ENCODE peak calls at places on chromosomes 7 and 10, in five cellular contexts. One of them, this sample, is unnamed.

GRCh38 chr10:31707578-31708411 is 220.8 kb downstream of the ARHGAP12 start:
- DNase-seq in left lung: peak; percentile 81
- DNase-seq in fibroblast of mammary gland: peak; percentile 79
- DNase-seq in choroid plexus epithelial cell: peak; percentile 89
- DNase-seq in lower leg skin: peak; percentile 43
- DNase-seq in this sample: peak; percentile 40

GRCh38 chr7:150335101-150335773 is 6.2 kb downstream of the RARRES2 start:
- DNase-seq in left lung: no peak
- DNase-seq in fibroblast of mammary gland: peak; percentile 66
- DNase-seq in choroid plexus epithelial cell: peak; percentile 77
- DNase-seq in lower leg skin: no peak
- DNase-seq in this sample: no peak

GRCh38 chr10:83372646-83373045 is 766.7 kb upstream of the GHITM start:
- DNase-seq in left lung: no peak
- DNase-seq in fibroblast of mammary gland: no peak
- DNase-seq in choroid plexus epithelial cell: peak; percentile 4
- DNase-seq in lower leg skin: no peak
- DNase-seq in this sample: no peak

GRCh38 chr10:86217386-86218080 is 149.1 kb downstream of the GRID1 start:
- DNase-seq in left lung: no peak
- DNase-seq in fibroblast of mammary gland: no peak
- DNase-seq in choroid plexus epithelial cell: no peak
- DNase-seq in lower leg skin: no peak
- DNase-seq in this sample: no peak

GRCh38 chr7:135745702-135746312 is 2.8 kb downstream of the FAM180A start:
- DNase-seq in left lung: no peak
- DNase-seq in fibroblast of mammary gland: peak; percentile 99
- DNase-seq in choroid plexus epithelial cell: peak; percentile 85
- DNase-seq in lower leg skin: peak; percentile 80
- DNase-seq in this sample: peak; percentile 70

GRCh38 chr10:119775529-119775928 is 49.7 kb downstream of the INPP5F start:
- DNase-seq in left lung: no peak
- DNase-seq in fibroblast of mammary gland: no peak
- DNase-seq in choroid plexus epithelial cell: no peak
- DNase-seq in lower leg skin: no peak
- DNase-seq in this sample: no peak

GRCh38 chr7:38506756-38507155 is 124.4 kb downstream of the AMPH start:
- DNase-seq in left lung: no peak
- DNase-seq in fibroblast of mammary gland: peak; percentile 92
- DNase-seq in choroid plexus epithelial cell: peak; percentile 9
- DNase-seq in lower leg skin: peak; percentile 42
- DNase-seq in this sample: no peak

GRCh38 chr7:130294314-130294713 is 1.4 kb downstream of the CPA4 start:
- DNase-seq in left lung: no peak
- DNase-seq in fibroblast of mammary gland: peak; percentile 69
- DNase-seq in choroid plexus epithelial cell: peak; percentile 67
- DNase-seq in lower leg skin: peak; percentile 63
- DNase-seq in this sample: no peak

GRCh38 chr7:7018290-7018689 is 164.1 kb upstream of the C1GALT1 start:
- DNase-seq in left lung: no peak
- DNase-seq in fibroblast of mammary gland: no peak
- DNase-seq in choroid plexus epithelial cell: no peak
- DNase-seq in lower leg skin: no peak
- DNase-seq in this sample: no peak

GRCh38 chr10:63719174-63719856 is 198.1 kb downstream of the REEP3 start:
- DNase-seq in left lung: no peak
- DNase-seq in fibroblast of mammary gland: no peak
- DNase-seq in choroid plexus epithelial cell: no peak
- DNase-seq in lower leg skin: no peak
- DNase-seq in this sample: no peak

GRCh38 chr7:8290645-8291308 is 28.8 kb upstream of the ICA1 start:
- DNase-seq in left lung: no peak
- DNase-seq in fibroblast of mammary gland: no peak
- DNase-seq in choroid plexus epithelial cell: no peak
- DNase-seq in lower leg skin: peak; percentile 37
- DNase-seq in this sample: no peak

GRCh38 chr10:45144666-45145065 is 143.9 kb downstream of the ZNF22 start:
- DNase-seq in left lung: no peak
- DNase-seq in fibroblast of mammary gland: no peak
- DNase-seq in choroid plexus epithelial cell: peak; percentile 13
- DNase-seq in lower leg skin: no peak
- DNase-seq in this sample: no peak

GRCh38 chr10:78777466-78778256 is 291.1 kb upstream of the ZMIZ1 start:
- DNase-seq in left lung: no peak
- DNase-seq in fibroblast of mammary gland: peak; percentile 55
- DNase-seq in choroid plexus epithelial cell: peak; percentile 38
- DNase-seq in lower leg skin: peak; percentile 39
- DNase-seq in this sample: peak; percentile 32

GRCh38 chr10:100006241-100006886 is 3.4 kb downstream of the DNMBP start:
- DNase-seq in left lung: no peak
- DNase-seq in fibroblast of mammary gland: peak; percentile 98
- DNase-seq in choroid plexus epithelial cell: peak; percentile 95
- DNase-seq in lower leg skin: peak; percentile 28
- DNase-seq in this sample: no peak

GRCh38 chr7:105831824-105832535 is 44.4 kb downstream of the ATXN7L1 start:
- DNase-seq in left lung: no peak
- DNase-seq in fibroblast of mammary gland: peak; percentile 66
- DNase-seq in choroid plexus epithelial cell: peak; percentile 61
- DNase-seq in lower leg skin: no peak
- DNase-seq in this sample: no peak

GRCh38 chr7:29988391-29989256 is 977 bp downstream of the SCRN1 start:
- DNase-seq in left lung: peak; percentile 95
- DNase-seq in fibroblast of mammary gland: peak; percentile 79
- DNase-seq in choroid plexus epithelial cell: peak; percentile 49
- DNase-seq in lower leg skin: no peak
- DNase-seq in this sample: peak; percentile 23

GRCh38 chr7:29989257-29989995 is at the start of gene SCRN1:
- DNase-seq in left lung: peak; percentile 85
- DNase-seq in fibroblast of mammary gland: no peak
- DNase-seq in choroid plexus epithelial cell: peak; percentile 34
- DNase-seq in lower leg skin: no peak
- DNase-seq in this sample: peak; percentile 16

GRCh38 chr7:29990931-29991330 is 1.3 kb upstream of the SCRN1 start:
- DNase-seq in left lung: no peak
- DNase-seq in fibroblast of mammary gland: no peak
- DNase-seq in choroid plexus epithelial cell: no peak
- DNase-seq in lower leg skin: no peak
- DNase-seq in this sample: no peak

GRCh38 chr7:29987083-29987482 is 2.5 kb downstream of the SCRN1 start:
- DNase-seq in left lung: no peak
- DNase-seq in fibroblast of mammary gland: peak; percentile 68
- DNase-seq in choroid plexus epithelial cell: peak; percentile 44
- DNase-seq in lower leg skin: no peak
- DNase-seq in this sample: no peak

GRCh38 chr7:29987821-29988317 is 1.7 kb downstream of the SCRN1 start:
- DNase-seq in left lung: no peak
- DNase-seq in fibroblast of mammary gland: peak; percentile 91
- DNase-seq in choroid plexus epithelial cell: peak; percentile 90
- DNase-seq in lower leg skin: no peak
- DNase-seq in this sample: no peak
- H3K4me3 ChIP-seq in left lung: peak overlapping the region; percentile 84
- H3K4me3 ChIP-seq in fibroblast of mammary gland: peak overlapping the region; percentile 70
- H3K4me3 ChIP-seq in choroid plexus epithelial cell: peak overlapping the region; percentile 90
- H3K4me3 ChIP-seq in lower leg skin: no peak overlapping the region
- H3K4me3 ChIP-seq in this sample: peak overlapping the region; percentile 71

GRCh38 chr10:19817251-19818046 is 1.2 kb downstream of the PLXDC2 start:
- DNase-seq in left lung: peak; percentile 80
- DNase-seq in fibroblast of mammary gland: no peak
- DNase-seq in choroid plexus epithelial cell: peak; percentile 48
- DNase-seq in lower leg skin: peak; percentile 54
- DNase-seq in this sample: no peak

GRCh38 chr10:19812976-19813375 is 3.3 kb upstream of the PLXDC2 start:
- DNase-seq in left lung: no peak
- DNase-seq in fibroblast of mammary gland: no peak
- DNase-seq in choroid plexus epithelial cell: no peak
- DNase-seq in lower leg skin: no peak
- DNase-seq in this sample: no peak

GRCh38 chr10:19816420-19817250 is at the start of gene PLXDC2:
- DNase-seq in left lung: peak; percentile 88
- DNase-seq in fibroblast of mammary gland: peak; percentile 56
- DNase-seq in choroid plexus epithelial cell: peak; percentile 73
- DNase-seq in lower leg skin: peak; percentile 50
- DNase-seq in this sample: peak; percentile 42

GRCh38 chr10:19815036-19815435 is 1.2 kb upstream of the PLXDC2 start:
- DNase-seq in left lung: no peak
- DNase-seq in fibroblast of mammary gland: no peak
- DNase-seq in choroid plexus epithelial cell: no peak
- DNase-seq in lower leg skin: no peak
- DNase-seq in this sample: no peak

GRCh38 chr10:19815478-19816419 is 483 bp upstream of the PLXDC2 start:
- DNase-seq in left lung: peak; percentile 89
- DNase-seq in fibroblast of mammary gland: peak; percentile 42
- DNase-seq in choroid plexus epithelial cell: peak; percentile 80
- DNase-seq in lower leg skin: peak; percentile 83
- DNase-seq in this sample: peak; percentile 40
- TF ChIP-seq CTCF in left lung: no peak
- TF ChIP-seq CTCF in fibroblast of mammary gland: no peak
- TF ChIP-seq CTCF in choroid plexus epithelial cell: no peak
- TF ChIP-seq CTCF in lower leg skin: no peak
- TF ChIP-seq CTCF in this sample: no peak

GRCh38 chr10:74585231-74586087 is 240.9 kb upstream of the KAT6B start:
- DNase-seq in left lung: no peak
- DNase-seq in fibroblast of mammary gland: peak; percentile 21
- DNase-seq in choroid plexus epithelial cell: peak; percentile 29
- DNase-seq in lower leg skin: no peak
- DNase-seq in this sample: no peak
- H3K4me3 ChIP-seq in left lung: no peak overlapping the region
- H3K4me3 ChIP-seq in fibroblast of mammary gland: no peak overlapping the region
- H3K4me3 ChIP-seq in choroid plexus epithelial cell: no peak overlapping the region
- H3K4me3 ChIP-seq in lower leg skin: no peak overlapping the region
- H3K4me3 ChIP-seq in this sample: peak overlapping the region; percentile 27

GRCh38 chr10:124875596-124875995 is 66.3 kb upstream of the ZRANB1 start:
- DNase-seq in left lung: no peak
- DNase-seq in fibroblast of mammary gland: peak; percentile 47
- DNase-seq in choroid plexus epithelial cell: peak; percentile 74
- DNase-seq in lower leg skin: no peak
- DNase-seq in this sample: no peak
- TF ChIP-seq CTCF in left lung: no peak
- TF ChIP-seq CTCF in fibroblast of mammary gland: peak; percentile 34
- TF ChIP-seq CTCF in choroid plexus epithelial cell: peak; percentile 64
- TF ChIP-seq CTCF in lower leg skin: no peak
- TF ChIP-seq CTCF in this sample: no peak

DNA sequence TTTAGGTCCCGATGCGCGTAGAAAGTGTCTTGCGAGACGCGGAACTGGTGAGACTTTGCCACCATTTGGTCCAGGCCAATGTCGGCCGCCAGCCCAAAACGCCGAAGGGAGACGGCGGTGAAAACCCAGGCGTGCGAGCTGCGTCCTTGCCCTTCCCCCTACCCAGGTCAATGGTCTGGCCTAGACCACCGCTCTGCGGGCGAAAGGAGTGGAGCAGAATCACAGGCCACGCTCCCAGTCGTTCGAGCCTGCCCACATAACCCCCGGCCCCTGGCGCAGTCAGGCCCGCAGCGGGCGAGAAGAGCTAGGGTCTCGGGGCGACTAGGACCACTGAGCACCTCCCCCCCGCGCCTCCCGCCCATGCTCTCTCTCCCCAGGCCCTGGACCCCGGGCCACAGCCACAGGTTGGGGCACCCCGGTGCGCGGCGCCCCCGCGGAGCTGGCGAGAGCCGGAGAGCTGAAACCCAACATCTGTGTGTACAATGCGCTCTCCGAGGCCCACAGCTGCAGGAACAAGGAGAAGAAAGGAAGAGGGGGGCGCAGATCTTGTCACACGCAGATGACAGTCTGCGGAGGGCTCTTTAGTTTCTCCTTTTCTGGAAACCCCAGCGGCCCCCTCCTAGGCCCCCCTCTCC is 354.8 kb downstream of the DNAJB6 start:
- DNase-seq in left lung: peak; percentile 74
- DNase-seq in fibroblast of mammary gland: no peak
- DNase-seq in choroid plexus epithelial cell: peak; percentile 12
- DNase-seq in lower leg skin: no peak
- DNase-seq in this sample: peak; percentile 7
- H3K4me3 ChIP-seq in left lung: peak overlapping the region; percentile 7
- H3K4me3 ChIP-seq in fibroblast of mammary gland: no peak overlapping the region
- H3K4me3 ChIP-seq in choroid plexus epithelial cell: peak overlapping the region; percentile 47
- H3K4me3 ChIP-seq in lower leg skin: no peak overlapping the region
- H3K4me3 ChIP-seq in this sample: peak overlapping the region; percentile 53

DNA sequence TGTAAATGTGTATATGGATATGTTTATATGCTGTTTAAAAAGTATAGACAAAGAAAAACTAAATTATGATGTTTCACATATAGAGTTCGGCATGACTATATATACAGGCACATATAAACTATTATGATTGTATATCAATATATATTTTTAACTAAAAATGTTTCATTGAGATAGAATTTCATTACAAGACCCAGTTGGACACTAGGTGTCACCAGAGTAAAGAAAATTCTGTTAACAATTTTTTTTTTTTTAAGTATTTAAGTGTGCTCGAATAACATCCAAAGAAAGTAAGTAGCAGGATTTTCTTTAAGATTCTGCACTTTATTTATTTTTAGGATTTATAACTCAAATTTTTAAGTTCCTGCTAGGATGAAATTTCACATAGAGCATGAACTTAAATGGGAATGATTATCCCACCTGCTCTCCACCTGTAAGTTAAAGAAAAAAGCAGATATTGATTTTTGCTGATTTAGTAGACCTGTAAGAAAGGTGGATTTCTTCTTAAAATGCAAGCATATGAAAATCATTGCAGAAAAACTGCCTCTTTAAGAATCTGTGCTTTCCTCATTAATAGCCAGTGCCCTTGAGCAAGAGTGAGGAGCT is 961.5 kb downstream of the PCDH15 start:
- DNase-seq in left lung: no peak
- DNase-seq in fibroblast of mammary gland: peak; percentile 37
- DNase-seq in choroid plexus epithelial cell: peak; percentile 45
- DNase-seq in lower leg skin: no peak
- DNase-seq in this sample: no peak
- TF ChIP-seq CTCF in left lung: peak; percentile 32
- TF ChIP-seq CTCF in fibroblast of mammary gland: peak; percentile 36
- TF ChIP-seq CTCF in choroid plexus epithelial cell: peak; percentile 55
- TF ChIP-seq CTCF in lower leg skin: no peak
- TF ChIP-seq CTCF in this sample: no peak

DNA sequence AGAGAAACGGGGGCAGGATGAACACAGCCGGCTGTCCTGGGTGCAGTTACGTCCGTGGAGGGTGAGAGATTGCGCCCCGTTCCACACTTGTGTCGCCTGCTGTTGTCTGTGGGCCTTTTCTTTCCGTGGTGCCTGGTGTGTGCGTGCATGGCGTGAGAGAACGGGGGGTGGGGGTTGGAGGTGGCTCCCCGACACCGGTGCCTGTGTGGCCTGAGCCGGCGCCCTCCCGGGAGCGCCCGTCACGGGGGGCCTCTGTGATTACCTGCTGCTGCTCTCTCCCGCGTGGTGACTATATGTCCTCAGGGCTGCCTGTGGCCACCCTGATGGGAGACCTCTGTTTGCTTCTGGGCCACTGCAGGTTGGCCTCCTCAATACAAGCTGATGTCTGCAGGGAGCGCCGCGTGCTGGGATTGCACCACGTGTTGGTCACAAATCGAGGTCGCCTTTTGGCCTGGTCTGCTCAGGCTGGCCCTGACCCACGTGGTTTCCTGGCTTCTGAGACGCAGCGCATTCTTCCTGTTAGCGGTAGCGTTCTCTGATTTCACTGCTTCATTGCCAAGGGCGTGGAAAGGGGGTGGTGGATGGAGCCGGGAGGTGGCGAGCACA is 10.9 kb upstream of the AP5Z1 start:
- DNase-seq in left lung: peak; percentile 48
- DNase-seq in fibroblast of mammary gland: no peak
- DNase-seq in choroid plexus epithelial cell: no peak
- DNase-seq in lower leg skin: no peak
- DNase-seq in this sample: no peak
- H3K4me3 ChIP-seq in left lung: no peak overlapping the region
- H3K4me3 ChIP-seq in fibroblast of mammary gland: no peak overlapping the region
- H3K4me3 ChIP-seq in choroid plexus epithelial cell: no peak overlapping the region
- H3K4me3 ChIP-seq in lower leg skin: no peak overlapping the region
- H3K4me3 ChIP-seq in this sample: no peak overlapping the region